ENCODE peak calls at places on chromosome 1, in four cellular contexts. One of them, this sample, is unnamed.

GRCh38 chr1:153483776-153484175 is 23.3 kb upstream of the S100A7 start:
- DNase-seq in fibroblast of pulmonary artery: no peak
- DNase-seq in cardiac muscle cell: no peak
- DNase-seq in IMR-90: no peak
- DNase-seq in this sample: no peak

GRCh38 chr1:216793303-216793702 is 70.1 kb upstream of the ESRRG start:
- DNase-seq in cardiac muscle cell: no peak
- DNase-seq in fibroblast of pulmonary artery: no peak
- DNase-seq in IMR-90: no peak
- DNase-seq in this sample: no peak

GRCh38 chr1:37501661-37502060 is 12.9 kb downstream of the MEAF6 start:
- DNase-seq in cardiac muscle cell: no peak
- DNase-seq in IMR-90: no peak
- DNase-seq in fibroblast of pulmonary artery: no peak
- DNase-seq in this sample: no peak

GRCh38 chr1:11777653-11778322 is 15.8 kb downstream of the C1orf167 start:
- DNase-seq in IMR-90: no peak
- DNase-seq in fibroblast of pulmonary artery: no peak
- DNase-seq in cardiac muscle cell: no peak
- DNase-seq in this sample: no peak

GRCh38 chr1:25256578-25257129 is 9.4 kb upstream of the RSRP1 start:
- DNase-seq in cardiac muscle cell: no peak
- DNase-seq in IMR-90: no peak
- DNase-seq in fibroblast of pulmonary artery: no peak
- DNase-seq in this sample: no peak

GRCh38 chr1:235648954-235649721 is 446 bp downstream of the GNG4 start:
- DNase-seq in IMR-90: peak
- DNase-seq in cardiac muscle cell: peak
- DNase-seq in fibroblast of pulmonary artery: peak
- DNase-seq in this sample: peak

GRCh38 chr1:231903586-231904081 is 277.0 kb downstream of the DISC1 start:
- DNase-seq in cardiac muscle cell: no peak
- DNase-seq in IMR-90: peak
- DNase-seq in fibroblast of pulmonary artery: no peak
- DNase-seq in this sample: no peak

GRCh38 chr1:23691499-23692307 is at the start of gene RPL11:
- DNase-seq in cardiac muscle cell: peak
- DNase-seq in fibroblast of pulmonary artery: peak
- DNase-seq in IMR-90: peak
- DNase-seq in this sample: peak

GRCh38 chr1:186212574-186213224 is 162.4 kb downstream of the TPR start:
- DNase-seq in cardiac muscle cell: peak
- DNase-seq in IMR-90: peak
- DNase-seq in fibroblast of pulmonary artery: peak
- DNase-seq in this sample: peak

GRCh38 chr1:33094971-33095604 is 14.1 kb downstream of the AZIN2 start:
- DNase-seq in IMR-90: peak
- DNase-seq in cardiac muscle cell: peak
- DNase-seq in fibroblast of pulmonary artery: peak
- DNase-seq in this sample: peak

GRCh38 chr1:41245659-41246058 is 3.6 kb upstream of the SCMH1 start:
- DNase-seq in fibroblast of pulmonary artery: peak
- DNase-seq in cardiac muscle cell: peak
- DNase-seq in IMR-90: peak
- DNase-seq in this sample: peak

GRCh38 chr1:189616893-189617292 is 860.8 kb downstream of the BRINP3 start:
- DNase-seq in cardiac muscle cell: peak
- DNase-seq in IMR-90: peak
- DNase-seq in fibroblast of pulmonary artery: peak
- DNase-seq in this sample: peak

GRCh38 chr1:201153474-201154388 is 543 bp downstream of the TMEM9 start:
- DNase-seq in IMR-90: peak
- DNase-seq in cardiac muscle cell: no peak
- DNase-seq in fibroblast of pulmonary artery: no peak
- DNase-seq in this sample: no peak

GRCh38 chr1:66521736-66522365 is 12.1 kb upstream of the SGIP1 start:
- DNase-seq in cardiac muscle cell: peak
- DNase-seq in fibroblast of pulmonary artery: peak
- DNase-seq in IMR-90: peak
- DNase-seq in this sample: peak

GRCh38 chr1:110554871-110555801 is 36.2 kb upstream of the KCNA10 start:
- DNase-seq in IMR-90: peak
- DNase-seq in fibroblast of pulmonary artery: peak
- DNase-seq in cardiac muscle cell: peak
- DNase-seq in this sample: peak

GRCh38 chr1:16468558-16468957 is 28.0 kb downstream of the NECAP2 start:
- DNase-seq in cardiac muscle cell: no peak
- DNase-seq in fibroblast of pulmonary artery: no peak
- DNase-seq in IMR-90: no peak
- DNase-seq in this sample: no peak

GRCh38 chr1:93598396-93598795 is 83.2 kb downstream of the BCAR3 start:
- DNase-seq in IMR-90: no peak
- DNase-seq in fibroblast of pulmonary artery: no peak
- DNase-seq in cardiac muscle cell: no peak
- DNase-seq in this sample: no peak

GRCh38 chr1:162070094-162070748 is 730 bp downstream of the NOS1AP start:
- DNase-seq in fibroblast of pulmonary artery: no peak
- DNase-seq in cardiac muscle cell: no peak
- DNase-seq in IMR-90: no peak
- DNase-seq in this sample: no peak

GRCh38 chr1:201614262-201615015 is 75.5 kb downstream of the NAV1 start:
- DNase-seq in IMR-90: peak
- DNase-seq in fibroblast of pulmonary artery: peak
- DNase-seq in cardiac muscle cell: peak
- DNase-seq in this sample: peak

GRCh38 chr1:50605186-50605875 is 182.1 kb upstream of the DMRTA2 start:
- DNase-seq in IMR-90: peak
- DNase-seq in cardiac muscle cell: peak
- DNase-seq in fibroblast of pulmonary artery: peak
- DNase-seq in this sample: peak

GRCh38 chr1:97820470-97821188 is 100.2 kb downstream of the DPYD start:
- DNase-seq in IMR-90: peak
- DNase-seq in cardiac muscle cell: peak
- DNase-seq in fibroblast of pulmonary artery: peak
- DNase-seq in this sample: peak

GRCh38 chr1:198986041-198986440 is 347.2 kb downstream of the PTPRC start:
- DNase-seq in IMR-90: no peak
- DNase-seq in fibroblast of pulmonary artery: peak
- DNase-seq in cardiac muscle cell: peak
- DNase-seq in this sample: peak

GRCh38 chr1:158103860-158104522 is 76.7 kb upstream of the CD1D start:
- DNase-seq in IMR-90: no peak
- DNase-seq in fibroblast of pulmonary artery: no peak
- DNase-seq in cardiac muscle cell: no peak
- DNase-seq in this sample: no peak
- TF ChIP-seq CTCF in IMR-90: no peak
- TF ChIP-seq CTCF in fibroblast of pulmonary artery: no peak
- TF ChIP-seq CTCF in cardiac muscle cell: no peak
- TF ChIP-seq CTCF in this sample: no peak

GRCh38 chr1:212586429-212587303 is 21.9 kb upstream of the ATF3 start:
- DNase-seq in IMR-90: no peak
- DNase-seq in fibroblast of pulmonary artery: no peak
- DNase-seq in cardiac muscle cell: no peak
- DNase-seq in this sample: no peak

GRCh38 chr1:212587304-212588136 is 21.0 kb upstream of the ATF3 start:
- DNase-seq in IMR-90: peak
- DNase-seq in fibroblast of pulmonary artery: peak
- DNase-seq in cardiac muscle cell: peak
- DNase-seq in this sample: peak

GRCh38 chr1:212589434-212589833 is 19.1 kb upstream of the ATF3 start:
- DNase-seq in fibroblast of pulmonary artery: no peak
- DNase-seq in cardiac muscle cell: no peak
- DNase-seq in IMR-90: no peak
- DNase-seq in this sample: no peak

GRCh38 chr1:212585210-212585609 is 23.4 kb upstream of the ATF3 start:
- DNase-seq in cardiac muscle cell: no peak
- DNase-seq in fibroblast of pulmonary artery: no peak
- DNase-seq in IMR-90: no peak
- DNase-seq in this sample: no peak

GRCh38 chr1:212588137-212588510 is 20.4 kb upstream of the ATF3 start:
- DNase-seq in fibroblast of pulmonary artery: no peak
- DNase-seq in IMR-90: no peak
- DNase-seq in cardiac muscle cell: no peak
- DNase-seq in this sample: no peak
- H3K4me3 ChIP-seq in fibroblast of pulmonary artery: no peak
- H3K4me3 ChIP-seq in IMR-90: no peak
- H3K4me3 ChIP-seq in cardiac muscle cell: no peak
- H3K4me3 ChIP-seq in this sample: no peak

DNA sequence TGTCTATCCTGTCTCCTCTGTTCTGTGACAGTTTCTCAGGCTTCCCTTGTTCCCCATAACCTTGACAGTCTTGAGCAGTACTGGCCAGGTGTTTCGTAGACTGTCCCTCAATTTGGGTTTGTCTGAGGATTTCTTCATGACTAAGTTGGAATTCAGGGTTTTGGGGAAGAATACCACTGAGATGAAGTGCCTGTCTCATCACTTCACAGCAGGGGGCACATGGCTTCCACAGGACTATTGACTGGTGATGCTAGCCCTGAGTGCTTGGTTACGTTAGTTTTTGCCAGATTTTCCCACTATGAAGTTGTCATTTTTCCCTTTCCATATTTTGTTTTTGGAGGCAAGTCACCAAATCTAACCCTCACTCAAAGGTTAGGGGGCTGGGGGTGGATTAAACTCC is 45.7 kb downstream of the CDCP2 start:
- DNase-seq in fibroblast of pulmonary artery: peak
- DNase-seq in cardiac muscle cell: peak
- DNase-seq in IMR-90: peak
- DNase-seq in this sample: peak
- TF ChIP-seq CTCF in fibroblast of pulmonary artery: peak
- TF ChIP-seq CTCF in cardiac muscle cell: peak
- TF ChIP-seq CTCF in IMR-90: peak
- TF ChIP-seq CTCF in this sample: peak

GRCh38 chr1:26280333-26281042 is 602 bp downstream of the SH3BGRL3 start:
- DNase-seq in fibroblast of pulmonary artery: no peak
- DNase-seq in cardiac muscle cell: no peak
- DNase-seq in IMR-90: peak
- DNase-seq in this sample: peak

GRCh38 chr1:26278303-26278702 is 1.6 kb upstream of the SH3BGRL3 start:
- DNase-seq in IMR-90: peak
- DNase-seq in cardiac muscle cell: peak
- DNase-seq in fibroblast of pulmonary artery: peak
- DNase-seq in this sample: peak

GRCh38 chr1:26278835-26279597 is 870 bp upstream of the SH3BGRL3 start:
- DNase-seq in cardiac muscle cell: peak
- DNase-seq in IMR-90: peak
- DNase-seq in fibroblast of pulmonary artery: peak
- DNase-seq in this sample: peak

GRCh38 chr1:26281091-26281958 is 1.4 kb downstream of the SH3BGRL3 start:
- DNase-seq in cardiac muscle cell: no peak
- DNase-seq in fibroblast of pulmonary artery: peak
- DNase-seq in IMR-90: no peak
- DNase-seq in this sample: peak

GRCh38 chr1:26279598-26280332 is at the start of gene SH3BGRL3:
- DNase-seq in IMR-90: peak
- DNase-seq in cardiac muscle cell: peak
- DNase-seq in fibroblast of pulmonary artery: peak
- DNase-seq in this sample: peak
- H3K4me3 ChIP-seq in IMR-90: peak
- H3K4me3 ChIP-seq in cardiac muscle cell: peak
- H3K4me3 ChIP-seq in fibroblast of pulmonary artery: peak
- H3K4me3 ChIP-seq in this sample: peak